ENCODE peak calls at places on chromosomes 11 and 22, in eight cellular contexts. S, H, T, K, N, Q, I and X are unnamed samples.

GRCh38 chr11:35146074-35146521 is 7.1 kb downstream of the CD44 start:
- DNase-seq in S (no peak), H (no peak), T (no peak), K (no peak), N (no peak), Q (no peak), I (no peak), X (no peak)

GRCh38 chr22:20009018-20009482 is 7.6 kb downstream of the ARVCF start:
- DNase-seq in S (no peak), H (no peak), T (peak; percentile 85), K (no peak), N (no peak), Q (peak; percentile 53), I (no peak), X (no peak)

GRCh38 chr11:3959918-3960295 is 104.4 kb downstream of the STIM1 start:
- DNase-seq in S (no peak), H (no peak), T (no peak), K (no peak), N (no peak), Q (no peak), I (no peak), X (no peak)

GRCh38 chr11:112363527-112363926 is 102.9 kb upstream of the PLET1 start:
- DNase-seq in S (no peak), H (no peak), T (no peak), K (no peak), N (no peak), Q (no peak), I (peak; percentile 46), X (no peak)

GRCh38 chr11:776459-777287 is 614 bp downstream of the GATD1 start:
- DNase-seq in S (no peak), H (no peak), T (peak; percentile 88), K (peak; percentile 90), N (peak; percentile 89), Q (peak; percentile 98), I (no peak), X (no peak)

GRCh38 chr11:33895752-33896137 is 3.9 kb upstream of the LMO2 start:
- DNase-seq in S (no peak), H (no peak), T (no peak), K (no peak), N (no peak), Q (no peak), I (no peak), X (peak; percentile 43)

GRCh38 chr11:2788751-2789140 is 89.0 kb upstream of the KCNQ1OT1 start:
- DNase-seq in S (no peak), H (peak; percentile 34), T (peak; percentile 48), K (no peak), N (no peak), Q (no peak), I (peak; percentile 52), X (peak; percentile 3)

GRCh38 chr11:17793642-17794170 is 59.1 kb downstream of the KCNC1 start:
- DNase-seq in S (no peak), H (no peak), T (no peak), K (no peak), N (no peak), Q (no peak), I (no peak), X (no peak)

GRCh38 chr11:43376065-43376464 is 17.3 kb downstream of the TTC17 start:
- DNase-seq in S (no peak), H (no peak), T (no peak), K (no peak), N (no peak), Q (no peak), I (no peak), X (no peak)

GRCh38 chr11:85531498-85531897 is 95.6 kb downstream of the DLG2 start:
- DNase-seq in S (no peak), H (no peak), T (no peak), K (no peak), N (peak; percentile 29), Q (no peak), I (no peak), X (no peak)

GRCh38 chr11:14254533-14255530 is 104.2 kb downstream of the RRAS2 start:
- DNase-seq in S (no peak), H (no peak), T (peak; percentile 52), K (no peak), N (no peak), Q (no peak), I (no peak), X (no peak)

GRCh38 chr11:14261094-14261493 is 97.9 kb downstream of the RRAS2 start:
- DNase-seq in S (no peak), H (no peak), T (no peak), K (no peak), N (no peak), Q (no peak), I (no peak), X (no peak)

GRCh38 chr11:14259186-14259784 is 99.7 kb downstream of the RRAS2 start:
- DNase-seq in S (no peak), H (no peak), T (no peak), K (no peak), N (peak; percentile 35), Q (no peak), I (no peak), X (no peak)

GRCh38 chr11:14259870-14260269 is 99.1 kb downstream of the RRAS2 start:
- DNase-seq in S (no peak), H (no peak), T (no peak), K (no peak), N (no peak), Q (no peak), I (no peak), X (no peak)

GRCh38 chr11:14258177-14258935 is 100.6 kb downstream of the RRAS2 start:
- DNase-seq in S (no peak), H (no peak), T (no peak), K (no peak), N (no peak), Q (no peak), I (no peak), X (no peak)
- H3K4me1 ChIP-seq in S (no peaks in the 10 kb centered on the region), H (peaks cover 39% of the 10 kb centered on the region), T (no peaks in the 10 kb centered on the region), K (no peaks in the 10 kb centered on the region), N (no peaks in the 10 kb centered on the region), Q (peaks cover 5% of the 10 kb centered on the region), I (no peaks in the 10 kb centered on the region), X (no peaks in the 10 kb centered on the region)

GRCh38 chr11:72112541-72113136 is at the start of gene ANAPC15:
- DNase-seq in S (peak; percentile 99), H (peak; percentile 99), T (peak; percentile 97), K (peak; percentile 86), N (peak; percentile 100), Q (peak; percentile 84), I (no peak), X (peak; percentile 99)

GRCh38 chr11:72111803-72112540 is 523 bp downstream of the ANAPC15 start:
- DNase-seq in S (peak; percentile 93), H (peak; percentile 94), T (peak; percentile 95), K (peak; percentile 80), N (peak; percentile 100), Q (peak; percentile 81), I (peak; percentile 98), X (peak; percentile 99)

GRCh38 chr11:72114570-72114969 is 2.1 kb upstream of the ANAPC15 start:
- DNase-seq in S (no peak), H (no peak), T (no peak), K (no peak), N (no peak), Q (no peak), I (no peak), X (no peak)

GRCh38 chr11:72111300-72111699 is 1.2 kb downstream of the ANAPC15 start:
- DNase-seq in S (no peak), H (no peak), T (no peak), K (no peak), N (no peak), Q (no peak), I (no peak), X (no peak)

GRCh38 chr11:72113170-72113808 is 794 bp upstream of the ANAPC15 start:
- DNase-seq in S (no peak), H (no peak), T (no peak), K (no peak), N (no peak), Q (no peak), I (no peak), X (no peak)
- H3K4me3 ChIP-seq in S (peak overlapping the region; percentile 72), H (peak overlapping the region; percentile 58), T (peak overlapping the region; percentile 51), K (peak overlapping the region; percentile 53), N (peak overlapping the region; percentile 49), Q (peak overlapping the region; percentile 77), I (peak overlapping the region; percentile 58), X (no peak overlapping the region)

GRCh38 chr22:38272373-38273134 is at the start of gene TMEM184B:
- DNase-seq in S (peak; percentile 67), H (peak; percentile 86), T (peak; percentile 94), K (peak; percentile 94), N (peak; percentile 82), Q (peak; percentile 94), I (no peak), X (peak; percentile 66)
- TF ChIP-seq POLR2AphosphoS5 in S (peak; percentile 9), H (peak; percentile 67), T (peak; percentile 77), K (no peak), N (peak; percentile 40), Q (no peak), I (no peak), X (no peak)

GRCh38 chr22:17047656-17048055 is 37.1 kb upstream of the IL17RA start:
- DNase-seq in S (no peak), H (no peak), T (no peak), K (no peak), N (no peak), Q (no peak), I (no peak), X (no peak)
- H3K4me1 ChIP-seq in S (no peaks in the 10 kb centered on the region), H (no peaks in the 10 kb centered on the region), T (no peaks in the 10 kb centered on the region), K (no peaks in the 10 kb centered on the region), N (no peaks in the 10 kb centered on the region), Q (no peaks in the 10 kb centered on the region), I (no peaks in the 10 kb centered on the region), X (no peaks in the 10 kb centered on the region)

GRCh38 chr11:79369094-79369493 is 71.7 kb downstream of the TENM4 start:
- DNase-seq in S (no peak), H (no peak), T (no peak), K (no peak), N (no peak), Q (no peak), I (no peak), X (no peak)

GRCh38 chr11:79374707-79375106 is 66.1 kb downstream of the TENM4 start:
- DNase-seq in S (no peak), H (no peak), T (no peak), K (no peak), N (peak; percentile 20), Q (no peak), I (no peak), X (no peak)

GRCh38 chr11:79371152-79371551 is 69.7 kb downstream of the TENM4 start:
- DNase-seq in S (no peak), H (no peak), T (no peak), K (no peak), N (peak; percentile 40), Q (no peak), I (no peak), X (no peak)

GRCh38 chr11:79367844-79368243 is 73.0 kb downstream of the TENM4 start:
- DNase-seq in S (no peak), H (no peak), T (no peak), K (no peak), N (no peak), Q (no peak), I (no peak), X (no peak)

DNA sequence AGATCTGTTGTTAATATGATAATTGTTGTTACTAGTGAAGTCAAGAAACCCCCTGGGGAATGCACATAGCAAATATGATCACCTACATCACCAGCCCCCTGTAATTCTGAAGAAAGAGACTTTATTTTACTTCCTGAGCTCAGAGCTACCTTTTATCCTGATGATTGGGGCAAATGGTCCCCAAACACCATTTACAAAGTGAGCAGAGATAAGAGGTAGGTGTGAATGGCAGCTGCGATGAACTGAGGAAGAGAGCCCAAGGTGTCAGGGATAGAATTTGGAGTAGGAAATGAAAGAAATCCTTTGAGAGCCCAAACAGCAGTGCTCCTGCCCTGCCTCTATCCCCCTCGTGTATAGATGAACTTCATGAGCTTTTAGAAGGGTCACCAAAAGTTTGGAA is 69.1 kb downstream of the TENM4 start:
- DNase-seq in S (no peak), H (no peak), T (no peak), K (no peak), N (no peak), Q (no peak), I (no peak), X (no peak)
- H3K4me3 ChIP-seq in S (no peak overlapping the region), H (no peak overlapping the region), T (no peak overlapping the region), K (no peak overlapping the region), N (no peak overlapping the region), Q (no peak overlapping the region), I (no peak overlapping the region), X (no peak overlapping the region)